ENCODE peak calls at places on chromosome 16, in seven cellular contexts. K, V, E, J, B, T and A are unnamed samples.
A peak's percentile ranks its signal among the peaks of the same experiment; 100 is the strongest.

GRCh38 chr16:81004646-81005353 is 1.9 kb downstream of the CMC2 start:
- DNase-seq in E (peak; percentile 86), V (no peak), K (peak; percentile 73), J (no peak), T (no peak), B (no peak), A (no peak)

GRCh38 chr16:24838554-24839266 is 7.1 kb upstream of the SLC5A11 start:
- DNase-seq in K (peak; percentile 84), E (peak; percentile 92), T (peak; percentile 26), B (no peak), J (peak; percentile 13), V (no peak), A (no peak)

GRCh38 chr16:3656491-3657468 is 2.3 kb downstream of the DNASE1 start:
- DNase-seq in T (no peak), E (peak; percentile 45), V (no peak), K (no peak), B (no peak), J (no peak), A (peak; percentile 70)

GRCh38 chr16:79336437-79337229 is 263.9 kb downstream of the MAF start:
- DNase-seq in J (no peak), K (no peak), V (no peak), E (no peak), T (no peak), B (no peak), A (no peak)

GRCh38 chr16:58384437-58385055 is 7.7 kb upstream of the GINS3 start:
- DNase-seq in E (no peak), V (no peak), T (no peak), K (no peak), J (no peak), B (no peak), A (no peak)

GRCh38 chr16:81647527-81647926 is 131.6 kb upstream of the PLCG2 start:
- DNase-seq in J (no peak), V (no peak), E (peak; percentile 99), T (no peak), K (no peak), B (no peak), A (no peak)

GRCh38 chr16:64132190-64132589 is 989.7 kb downstream of the CDH11 start:
- DNase-seq in K (no peak), V (no peak), T (no peak), E (no peak), J (no peak), B (no peak), A (no peak)

GRCh38 chr16:67372664-67373063 is 20.6 kb downstream of the TPPP3 start:
- DNase-seq in B (no peak), K (peak; percentile 56), E (peak; percentile 32), T (no peak), J (no peak), V (no peak), A (no peak)

GRCh38 chr16:11052080-11052808 is 107.9 kb downstream of the CLEC16A start:
- DNase-seq in E (no peak), K (no peak), J (no peak), V (no peak), T (peak; percentile 41), B (no peak), A (no peak)

GRCh38 chr16:54883358-54883757 is 47.3 kb upstream of the IRX5 start:
- DNase-seq in E (no peak), B (no peak), V (no peak), K (no peak), T (no peak), J (no peak), A (no peak)

GRCh38 chr16:54882556-54882955 is 48.1 kb upstream of the IRX5 start:
- DNase-seq in V (no peak), J (no peak), B (no peak), K (no peak), E (no peak), T (no peak), A (no peak)

GRCh38 chr16:54890381-54890780 is 40.3 kb upstream of the IRX5 start:
- DNase-seq in V (no peak), B (no peak), T (no peak), J (no peak), E (no peak), K (no peak), A (no peak)

DNA sequence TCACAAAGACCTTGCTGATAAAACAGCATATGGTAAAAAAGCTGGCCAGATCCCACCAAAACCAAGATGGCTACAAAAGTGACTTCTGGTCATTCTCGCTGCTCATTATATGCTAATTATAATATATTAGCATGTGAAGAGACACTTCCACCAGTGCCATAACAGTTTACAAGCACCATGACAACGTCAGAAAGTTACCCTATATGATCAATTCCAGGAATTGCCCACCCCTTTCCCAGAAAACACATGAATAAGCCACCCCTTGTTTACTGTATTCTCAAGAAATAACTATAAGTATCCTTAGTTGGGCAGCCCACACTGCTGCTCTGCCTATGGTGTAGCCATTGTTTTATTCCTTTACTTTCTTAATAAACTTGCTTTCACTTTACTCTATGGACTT is 44.6 kb upstream of the IRX5 start:
- DNase-seq in J (no peak), V (no peak), B (no peak), T (no peak), E (no peak), K (no peak), A (no peak)
- H3K4me1 ChIP-seq in J (no peaks in the 10 kb centered on the region), V (no peaks in the 10 kb centered on the region), B (no peaks in the 10 kb centered on the region), T (no peaks in the 10 kb centered on the region), E (no peaks in the 10 kb centered on the region), K (peaks cover 16% of the 10 kb centered on the region), A (no peaks in the 10 kb centered on the region)

DNA sequence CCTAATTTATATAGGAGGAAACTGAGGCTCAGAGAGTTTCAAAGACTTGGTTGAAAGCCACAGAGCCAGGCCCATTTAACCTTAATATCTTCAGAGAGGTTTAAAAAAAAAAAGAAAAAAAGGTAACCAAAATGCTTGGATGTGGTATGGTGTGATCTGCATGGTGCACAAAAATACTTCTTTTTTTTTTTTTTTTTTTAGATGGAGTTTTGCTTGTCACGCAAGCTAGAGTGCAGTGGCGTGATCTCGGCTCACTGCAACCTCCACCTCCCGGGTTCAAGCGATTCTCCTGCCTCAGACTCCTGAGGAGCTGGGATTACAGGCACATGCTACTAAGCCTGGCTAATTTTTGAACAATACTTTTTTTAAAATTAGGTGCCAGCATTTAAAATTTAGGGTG is 101.8 kb downstream of the XYLT1 start:
- DNase-seq in B (no peak), V (no peak), T (no peak), J (no peak), K (no peak), E (no peak), A (no peak)
- H3K4me1 ChIP-seq in B (peaks cover 67% of the 10 kb centered on the region), V (no peaks in the 10 kb centered on the region), T (peaks cover 23% of the 10 kb centered on the region), J (peaks cover 3% of the 10 kb centered on the region), K (peaks cover 9% of the 10 kb centered on the region), E (peaks cover 39% of the 10 kb centered on the region), A (peaks cover 50% of the 10 kb centered on the region)

GRCh38 chr16:85164838-85165516 is 52.7 kb upstream of the CIBAR2 start:
- DNase-seq in V (no peak), J (no peak), E (peak; percentile 30), T (no peak), K (no peak), B (no peak), A (no peak)
- H3K4me1 ChIP-seq in V (no peaks in the 10 kb centered on the region), J (peaks cover 6% of the 10 kb centered on the region), E (peaks cover 26% of the 10 kb centered on the region), T (peaks cover 48% of the 10 kb centered on the region), K (peaks cover 16% of the 10 kb centered on the region), B (peaks cover 88% of the 10 kb centered on the region), A (peaks cover 85% of the 10 kb centered on the region)

DNA sequence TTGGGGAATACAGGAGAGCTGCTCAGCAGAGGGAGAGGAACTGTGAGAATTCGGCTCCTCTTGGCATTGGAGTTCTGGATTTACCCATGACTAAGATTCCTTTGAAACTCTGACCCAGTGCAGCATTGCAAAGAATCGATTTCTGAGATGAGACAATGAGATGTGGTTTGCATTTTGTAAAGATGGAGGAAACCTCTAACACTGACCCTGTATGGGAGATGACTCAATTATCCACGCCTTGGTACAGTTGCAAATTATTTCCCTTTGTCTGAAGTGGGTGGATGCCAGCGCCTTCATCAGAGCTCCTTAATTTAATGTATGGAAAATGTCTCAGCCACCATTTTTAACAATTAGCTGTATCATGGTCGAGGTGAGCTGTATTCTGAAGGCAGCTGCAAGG is 53.4 kb downstream of the NUP93 start:
- DNase-seq in B (no peak), T (no peak), V (no peak), E (no peak), K (no peak), J (no peak), A (no peak)
- H3K4me1 ChIP-seq in B (no peaks in the 10 kb centered on the region), T (no peaks in the 10 kb centered on the region), V (no peaks in the 10 kb centered on the region), E (no peaks in the 10 kb centered on the region), K (peaks cover 34% of the 10 kb centered on the region), J (no peaks in the 10 kb centered on the region), A (no peaks in the 10 kb centered on the region)

DNA sequence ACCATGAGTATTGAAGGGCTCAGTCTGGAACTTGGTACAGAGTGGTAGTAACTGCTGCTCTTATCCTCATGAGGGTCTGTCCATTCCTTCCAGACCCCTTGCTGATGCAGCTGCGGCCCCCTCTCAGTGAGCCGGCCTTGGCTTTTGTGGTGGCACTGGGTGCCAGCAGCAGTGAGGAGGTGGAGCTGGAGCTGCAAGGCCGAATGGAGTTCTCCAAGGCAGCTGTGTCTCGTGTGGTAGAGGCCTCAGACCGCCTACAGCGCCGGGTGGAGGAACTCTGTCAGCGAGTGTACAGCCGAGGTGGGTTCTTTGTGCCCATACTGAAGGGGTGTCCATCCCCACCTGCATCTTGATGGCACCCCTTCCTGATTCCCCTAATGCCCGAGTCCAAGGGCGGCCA is 2.0 kb downstream of the RNF40 start:
- DNase-seq in J (no peak), B (no peak), K (no peak), V (peak; percentile 43), T (no peak), E (peak; percentile 8), A (no peak)
- H3K4me1 ChIP-seq in J (peaks cover 20% of the 10 kb centered on the region), B (peaks cover 42% of the 10 kb centered on the region), K (peaks cover 5% of the 10 kb centered on the region), V (no peaks in the 10 kb centered on the region), T (peaks cover 28% of the 10 kb centered on the region), E (peaks cover 25% of the 10 kb centered on the region), A (peaks cover 29% of the 10 kb centered on the region)

DNA sequence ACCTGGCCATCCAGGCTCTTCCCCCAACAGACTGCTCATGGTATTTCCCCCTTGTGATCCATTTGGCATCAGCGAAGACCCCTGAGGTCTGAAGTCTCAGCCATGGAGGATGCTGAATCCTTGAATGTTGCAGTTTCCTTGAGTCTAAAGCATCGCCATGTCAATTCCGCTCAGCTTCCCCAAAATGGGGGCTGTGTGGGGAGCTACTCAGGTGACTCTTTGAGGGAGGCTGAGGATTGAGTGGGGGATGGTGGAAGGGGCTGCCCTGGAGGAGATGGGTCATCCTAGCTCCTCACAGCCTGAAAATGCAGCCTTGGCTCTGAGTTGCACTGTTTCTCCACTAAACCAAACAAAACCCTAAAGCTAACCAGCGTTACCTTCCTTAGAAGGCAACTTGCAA is 2.6 kb downstream of the C16orf78 start:
- DNase-seq in B (no peak), E (no peak), J (no peak), T (no peak), K (no peak), V (no peak), A (no peak)
- H3K4me1 ChIP-seq in B (no peaks in the 10 kb centered on the region), E (no peaks in the 10 kb centered on the region), J (no peaks in the 10 kb centered on the region), T (no peaks in the 10 kb centered on the region), K (no peaks in the 10 kb centered on the region), V (no peaks in the 10 kb centered on the region), A (no peaks in the 10 kb centered on the region)

GRCh38 chr16:15642557-15643452 is at the start of gene MARF1:
- DNase-seq in T (peak; percentile 100), V (peak; percentile 100), E (peak; percentile 92), K (peak; percentile 98), J (peak; percentile 83), B (peak; percentile 99), A (peak; percentile 99)
- H3K4me1 ChIP-seq in T (peaks cover 29% of the 10 kb centered on the region), V (no peaks in the 10 kb centered on the region), E (peaks cover 27% of the 10 kb centered on the region), K (peaks cover 6% of the 10 kb centered on the region), J (no peaks in the 10 kb centered on the region), B (peaks cover 31% of the 10 kb centered on the region), A (peaks cover 41% of the 10 kb centered on the region)

GRCh38 chr16:89322381-89323119 is 105.0 kb downstream of the ZNF778 start:
- DNase-seq in V (peak; percentile 69), K (peak; percentile 91), J (no peak), T (no peak), B (no peak), E (peak; percentile 89), A (peak; percentile 75)
- H3K4me1 ChIP-seq in V (peaks cover 5% of the 10 kb centered on the region), K (peaks cover 76% of the 10 kb centered on the region), J (peaks cover 31% of the 10 kb centered on the region), T (peaks cover 80% of the 10 kb centered on the region), B (peaks cover 98% of the 10 kb centered on the region), E (peaks cover 73% of the 10 kb centered on the region), A (peaks cover 87% of the 10 kb centered on the region)